ENCODE peak calls at places on chromosomes 11 and 22, in eight cellular contexts. H, E, C, I, F, X, L and T are unnamed samples. For H3K4me1 and H3K27me3, the result is how much of the 10 kb centered on the place peaks cover.

GRCh38 chr11:99069831-99070444 is 49.2 kb downstream of the CNTN5 start:
- DNase-seq in E (peak), H (no peak), C (no peak), I (peak), X (peak), L (peak), F (peak), T (no peak)

GRCh38 chr11:17354070-17354924 is 2.7 kb downstream of the NCR3LG1 start:
- DNase-seq in C (peak), X (peak), E (peak), L (peak), F (peak), I (peak), H (peak), T (peak)

GRCh38 chr11:86176165-86176884 is 68.2 kb upstream of the EED start:
- DNase-seq in L (no peak), X (no peak), F (no peak), I (no peak), E (no peak), C (peak), H (no peak), T (no peak)

GRCh38 chr11:102662607-102663006 is 37.5 kb upstream of the MMP20 start:
- DNase-seq in I (no peak), X (no peak), H (no peak), L (no peak), E (no peak), F (no peak), C (no peak), T (no peak)

GRCh38 chr11:7672960-7673723 is at the start of gene CYB5R2:
- DNase-seq in H (peak), E (peak), C (peak), L (peak), I (peak), X (peak), F (peak), T (peak)

GRCh38 chr22:43526951-43527350 is 115.1 kb downstream of the MPPED1 start:
- DNase-seq in X (no peak), H (no peak), C (no peak), F (no peak), E (no peak), I (no peak), L (no peak), T (no peak)

GRCh38 chr22:27777128-27777527 is 24.4 kb downstream of the MN1 start:
- DNase-seq in I (no peak), H (no peak), X (no peak), F (no peak), L (no peak), C (no peak), E (no peak), T (no peak)

GRCh38 chr11:328012-328411 is 7.4 kb upstream of the IFITM3 start:
- DNase-seq in X (no peak), H (no peak), I (no peak), F (no peak), C (no peak), E (no peak), L (no peak), T (no peak)

GRCh38 chr11:63802637-63803414 is 10.4 kb upstream of the SPINDOC start:
- DNase-seq in E (no peak), H (peak), I (no peak), L (no peak), C (no peak), F (no peak), X (peak), T (peak)

GRCh38 chr11:65492637-65493366 is 6.0 kb upstream of the MALAT1 start:
- DNase-seq in F (peak), E (peak), C (peak), L (peak), H (peak), X (peak), I (peak), T (peak)

GRCh38 chr22:16387088-16387487 is 205.5 kb downstream of the CCT8L2 start:
- DNase-seq in X (no peak), H (no peak), F (no peak), L (no peak), E (no peak), C (no peak), I (no peak), T (no peak)

GRCh38 chr11:104764718-104765045 is 133.6 kb downstream of the CASP12 start:
- DNase-seq in E (no peak), X (no peak), H (no peak), I (no peak), C (peak), L (no peak), F (no peak), T (no peak)

GRCh38 chr11:118145285-118146227 is 7.1 kb downstream of the SCN4B start:
- DNase-seq in H (peak), L (peak), E (peak), I (peak), F (peak), C (peak), X (peak), T (peak)

GRCh38 chr22:45304971-45305370 is 4.8 kb upstream of the FAM118A start:
- DNase-seq in L (no peak), H (no peak), I (no peak), X (no peak), F (no peak), E (no peak), C (no peak), T (no peak)

GRCh38 chr22:31160328-31160978 is 471 bp downstream of the RNF185 start:
- DNase-seq in H (peak), C (peak), E (peak), F (no peak), I (peak), L (no peak), X (peak), T (peak)

GRCh38 chr11:76496174-76496573 is 51.4 kb downstream of the EMSY start:
- DNase-seq in H (no peak), I (no peak), L (no peak), C (no peak), X (no peak), E (no peak), F (no peak), T (no peak)

GRCh38 chr11:76506833-76507232 is 62.0 kb downstream of the EMSY start:
- DNase-seq in H (no peak), I (no peak), F (no peak), X (no peak), C (no peak), E (no peak), L (no peak), T (no peak)

DNA sequence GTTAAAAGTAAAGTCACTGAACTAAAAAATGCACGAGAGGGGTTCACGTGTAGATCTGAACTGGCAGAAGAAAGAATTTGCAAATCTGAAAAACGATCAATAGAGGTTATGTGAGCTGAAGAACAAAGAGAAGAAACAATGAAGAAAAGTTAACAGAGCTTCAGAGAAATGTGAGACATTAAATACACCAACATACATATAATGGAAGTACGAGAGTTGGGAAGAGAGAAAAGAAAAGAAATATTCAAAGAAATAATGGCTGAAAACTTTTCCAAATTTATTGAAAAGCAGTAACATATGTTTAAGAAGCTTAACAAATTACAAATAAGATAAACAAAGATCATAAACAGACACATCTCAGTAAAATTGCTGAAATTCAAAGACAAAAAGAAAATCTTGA is 56.7 kb downstream of the EMSY start:
- DNase-seq in H (no peak), I (no peak), E (no peak), F (no peak), X (no peak), L (no peak), C (no peak), T (no peak)
- H3K4me1 ChIP-seq in H (under half), I (under half), E (under half), F (under half), X (under half), L (under half), C (under half), T (under half)

GRCh38 chr11:125743681-125744080 is 2.4 kb upstream of the PATE1 start:
- DNase-seq in C (no peak), X (no peak), H (no peak), L (no peak), E (no peak), I (no peak), F (no peak), T (no peak)
- H3K27me3 ChIP-seq in C (under half), X (under half), H (under half), L (under half), E (under half), I (under half), F (under half), T (under half)

GRCh38 chr11:1761110-1761856 is 2.4 kb downstream of the CTSD start:
- DNase-seq in C (no peak), F (no peak), E (no peak), H (no peak), I (no peak), L (no peak), X (no peak), T (no peak)

GRCh38 chr11:1762537-1763302 is 1.0 kb downstream of the CTSD start:
- DNase-seq in F (peak), H (peak), E (peak), X (no peak), L (no peak), C (no peak), I (peak), T (peak)

GRCh38 chr11:1761857-1762536 is 1.7 kb downstream of the CTSD start:
- DNase-seq in X (no peak), C (no peak), E (no peak), I (no peak), L (no peak), F (no peak), H (no peak), T (no peak)

GRCh38 chr11:1763796-1764661 is at the start of gene CTSD:
- DNase-seq in E (peak), F (peak), L (peak), H (peak), X (peak), C (peak), I (peak), T (peak)

DNA sequence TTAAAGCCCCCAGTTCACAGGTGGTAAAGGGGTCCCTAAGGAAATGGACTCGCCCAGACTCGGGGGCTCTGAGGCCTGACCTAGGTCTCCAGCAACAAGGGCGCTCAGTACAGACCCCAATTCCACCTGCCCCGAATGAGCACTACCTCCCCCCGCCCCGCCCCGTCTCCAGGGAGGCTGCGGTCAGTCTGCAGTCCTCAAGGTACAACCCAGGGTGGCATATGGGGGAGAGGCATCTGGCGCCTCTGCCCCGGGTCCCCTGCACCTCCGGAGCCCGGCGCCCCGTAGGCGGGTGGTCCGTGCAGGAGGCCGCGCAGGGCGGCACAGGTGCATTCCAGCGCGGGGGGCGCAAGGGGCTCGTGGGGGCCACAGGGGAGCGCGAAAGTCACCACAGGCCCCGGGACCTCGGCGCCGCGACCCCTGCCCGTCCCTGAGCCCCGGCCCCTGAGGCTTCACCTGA is 361 bp downstream of the CTSD start:
- DNase-seq in H (no peak), F (no peak), E (no peak), I (no peak), C (no peak), L (no peak), X (no peak), T (no peak)
- H3K4me1 ChIP-seq in H (under half), F (under half), E (under half), I (under half), C (under half), L (under half), X (under half), T (under half)

DNA sequence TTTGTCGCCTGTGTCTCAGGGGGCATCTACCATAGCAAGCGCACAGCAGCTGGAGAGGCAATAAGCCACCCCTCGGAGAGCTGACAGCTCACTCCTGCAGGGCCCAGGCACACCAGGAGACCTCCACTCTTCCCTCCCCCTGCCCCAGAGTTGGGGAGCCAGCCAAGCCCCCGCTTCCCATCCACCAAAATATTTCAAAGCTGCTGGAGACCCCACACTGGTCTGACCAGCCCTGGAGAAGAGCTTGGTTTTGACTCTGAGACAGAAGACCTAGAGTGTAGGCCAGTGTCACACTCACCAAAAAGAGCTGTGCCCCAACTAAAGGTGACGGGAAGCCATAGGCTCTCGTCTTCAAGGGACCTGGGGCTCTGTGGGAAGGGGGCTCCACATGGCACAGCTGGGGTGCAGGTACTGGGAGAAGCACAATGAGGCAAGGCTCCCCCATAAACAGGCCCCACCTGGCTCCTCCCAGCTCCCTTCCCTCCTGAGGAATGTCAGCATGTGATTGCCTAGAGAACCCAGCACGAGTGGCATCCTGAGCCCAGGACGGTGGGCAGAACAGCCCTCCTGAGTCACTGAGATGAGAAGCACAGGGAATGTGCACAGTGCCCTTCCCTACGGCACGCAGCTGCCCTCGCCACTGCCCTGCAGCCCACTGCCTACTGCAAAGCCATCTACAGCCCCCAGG is 5.8 kb upstream of the GNAZ start:
- DNase-seq in F (no peak), C (no peak), L (no peak), E (no peak), H (peak), I (no peak), X (no peak), T (no peak)
- H3K27me3 ChIP-seq in F (under half), C (under half), L (under half), E (under half), H (under half), I (under half), X (under half), T (under half)

GRCh38 chr11:94544832-94545640 is 1.3 kb downstream of the FUT4 start:
- DNase-seq in C (no peak), H (peak), F (no peak), X (peak), E (peak), I (peak), L (peak), T (peak)
- H3K4me1 ChIP-seq in C (under half), H (under half), F (under half), X (under half), E (half or more), I (half or more), L (under half), T (under half)

DNA sequence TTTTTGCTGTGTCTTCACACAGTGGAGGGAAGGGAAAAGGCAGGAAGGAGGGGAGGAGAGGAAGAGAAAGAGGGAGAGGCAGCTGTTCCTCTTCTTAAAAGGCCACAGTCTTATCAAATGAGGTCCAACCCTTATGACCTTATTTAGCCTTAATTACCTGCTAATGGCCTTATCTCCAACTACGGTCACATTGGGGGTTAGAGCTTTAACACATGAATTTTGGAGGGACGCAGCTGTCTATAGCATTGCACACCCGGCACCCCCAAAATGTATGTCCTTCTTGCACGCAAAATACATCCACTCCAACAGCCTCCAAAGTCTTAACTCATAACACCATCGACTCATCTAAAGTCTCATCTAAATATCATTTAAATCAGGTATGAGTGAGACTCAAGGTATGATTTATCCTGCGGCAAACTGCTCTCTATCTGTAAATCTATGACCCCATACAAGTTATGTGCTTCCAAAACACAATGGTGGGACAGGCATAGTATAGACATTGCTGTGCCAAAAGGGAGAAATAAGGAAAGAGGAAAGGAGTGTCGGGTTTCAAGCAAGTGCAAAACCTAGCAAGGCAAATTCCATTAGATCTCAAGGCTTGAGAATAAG is 45.0 kb upstream of the ASPHD2 start:
- DNase-seq in L (peak), E (no peak), I (no peak), C (no peak), X (no peak), H (no peak), F (no peak), T (no peak)
- H3K27me3 ChIP-seq in L (under half), E (under half), I (under half), C (under half), X (under half), H (under half), F (under half), T (under half)